ENCODE peak calls at places on chromosomes 4 and X, in seven cellular contexts. I, D, C, Q, K, H and S are unnamed samples.

GRCh38 chrX:133676344-133677122 is 261.2 kb upstream of the GPC4 start:
- DNase-seq in D (no peak), K (no peak), I (no peak), H (no peak), Q (peak), C (no peak), S (no peak)

GRCh38 chr4:128837198-128837597 is 27.7 kb downstream of the JADE1 start:
- DNase-seq in H (no peak), C (no peak), I (no peak), D (no peak), K (no peak), Q (no peak), S (no peak)

GRCh38 chrX:147958316-147958715 is 22.8 kb upstream of the FMR1NB start:
- DNase-seq in I (peak), Q (no peak), H (no peak), K (peak), C (no peak), D (no peak), S (peak)

GRCh38 chrX:136850441-136851175 is 29.9 kb downstream of the RBMX start:
- DNase-seq in I (peak), K (peak), D (peak), Q (no peak), H (no peak), C (no peak), S (no peak)

GRCh38 chr4:64713256-64713840 is 304.1 kb upstream of the TECRL start:
- DNase-seq in K (peak), I (peak), D (no peak), C (no peak), H (no peak), Q (no peak), S (no peak)

GRCh38 chrX:119194631-119195030 is 41.5 kb upstream of the PGRMC1 start:
- DNase-seq in C (no peak), D (no peak), H (no peak), Q (no peak), K (peak), I (peak), S (no peak)

GRCh38 chrX:37361596-37361995 is 12.4 kb downstream of the PRRG1 start:
- DNase-seq in D (no peak), H (no peak), I (peak), C (no peak), K (no peak), Q (no peak), S (no peak)

GRCh38 chr4:88177981-88178632 is 19.7 kb upstream of the ABCG2 start:
- DNase-seq in Q (peak), K (peak), C (peak), I (peak), D (peak), H (peak), S (peak)

GRCh38 chrX:115147220-115147619 is 42.0 kb upstream of the RBMXL3 start:
- DNase-seq in H (no peak), D (no peak), C (no peak), I (peak), Q (no peak), K (peak), S (no peak)

GRCh38 chrX:130111220-130111934 is 1.1 kb upstream of the ELF4 start:
- DNase-seq in Q (no peak), C (no peak), D (no peak), I (no peak), H (no peak), K (peak), S (no peak)

GRCh38 chr4:54709281-54709854 is 51.6 kb downstream of the KIT start:
- DNase-seq in H (no peak), Q (no peak), K (no peak), C (no peak), D (peak), I (no peak), S (no peak)

GRCh38 chr4:125434136-125434535 is 119.4 kb downstream of the FAT4 start:
- DNase-seq in K (peak), D (no peak), C (no peak), H (no peak), Q (no peak), I (peak), S (no peak)

GRCh38 chr4:100421356-100421978 is 96.4 kb downstream of the EMCN start:
- DNase-seq in Q (no peak), C (no peak), K (peak), I (peak), H (no peak), D (no peak), S (no peak)

GRCh38 chr4:119977546-119977945 is 89.1 kb downstream of the MAD2L1 start:
- DNase-seq in D (no peak), K (no peak), Q (no peak), I (no peak), C (no peak), H (no peak), S (no peak)

GRCh38 chr4:121192500-121192899 is 28.4 kb upstream of the TNIP3 start:
- DNase-seq in D (peak), H (peak), Q (no peak), C (no peak), K (peak), I (peak), S (peak)

GRCh38 chr4:1683371-1683902 is 676 bp downstream of the FAM53A start:
- DNase-seq in D (no peak), Q (peak), H (no peak), K (peak), C (peak), I (peak), S (peak)

GRCh38 chr4:90211174-90211573 is 84.0 kb downstream of the CCSER1 start:
- DNase-seq in K (no peak), Q (no peak), I (no peak), H (no peak), C (no peak), D (no peak), S (no peak)

GRCh38 chr4:99808260-99808857 is 8.3 kb upstream of the DAPP1 start:
- DNase-seq in K (peak), H (peak), I (peak), D (peak), C (no peak), Q (peak), S (no peak)

GRCh38 chrX:63513825-63514574 is 162.9 kb upstream of the SPIN4 start:
- DNase-seq in D (no peak), Q (no peak), H (no peak), K (peak), C (peak), I (peak), S (peak)

GRCh38 chrX:140439455-140439854 is 65.4 kb downstream of the SOX3 start:
- DNase-seq in C (no peak), K (no peak), Q (peak), D (no peak), H (peak), I (no peak), S (no peak)

GRCh38 chr4:185997287-185997686 is 71.7 kb upstream of the TLR3 start:
- DNase-seq in I (no peak), K (no peak), C (no peak), H (no peak), D (no peak), Q (no peak), S (no peak)

GRCh38 chr4:144646523-144647094 is 653 bp downstream of the HHIP start:
- DNase-seq in K (no peak), I (peak), Q (no peak), H (peak), C (no peak), D (no peak), S (no peak)

GRCh38 chr4:81427605-81427922 is 44.1 kb downstream of the RASGEF1B start:
- DNase-seq in K (no peak), H (peak), Q (no peak), D (no peak), C (no peak), I (no peak), S (no peak)
- H3K4me3 ChIP-seq in K (no peak), H (no peak), Q (no peak), D (no peak), C (no peak), I (no peak), S (no peak)

GRCh38 chr4:52657630-52658501 is 1.2 kb downstream of the USP46 start:
- DNase-seq in H (peak), Q (no peak), I (peak), C (no peak), D (no peak), K (peak), S (peak)
- TF ChIP-seq CTCF in H (peak), Q (no peak), I (no peak), C (no peak), D (no peak), K (no peak), S (peak)

GRCh38 chr4:158553364-158553763 is 31.7 kb downstream of the RXFP1 start:
- DNase-seq in I (no peak), C (no peak), Q (no peak), H (no peak), D (no peak), K (no peak), S (no peak)
- H3K4me3 ChIP-seq in I (no peak), C (no peak), Q (no peak), H (no peak), D (no peak), K (no peak), S (no peak)

DNA sequence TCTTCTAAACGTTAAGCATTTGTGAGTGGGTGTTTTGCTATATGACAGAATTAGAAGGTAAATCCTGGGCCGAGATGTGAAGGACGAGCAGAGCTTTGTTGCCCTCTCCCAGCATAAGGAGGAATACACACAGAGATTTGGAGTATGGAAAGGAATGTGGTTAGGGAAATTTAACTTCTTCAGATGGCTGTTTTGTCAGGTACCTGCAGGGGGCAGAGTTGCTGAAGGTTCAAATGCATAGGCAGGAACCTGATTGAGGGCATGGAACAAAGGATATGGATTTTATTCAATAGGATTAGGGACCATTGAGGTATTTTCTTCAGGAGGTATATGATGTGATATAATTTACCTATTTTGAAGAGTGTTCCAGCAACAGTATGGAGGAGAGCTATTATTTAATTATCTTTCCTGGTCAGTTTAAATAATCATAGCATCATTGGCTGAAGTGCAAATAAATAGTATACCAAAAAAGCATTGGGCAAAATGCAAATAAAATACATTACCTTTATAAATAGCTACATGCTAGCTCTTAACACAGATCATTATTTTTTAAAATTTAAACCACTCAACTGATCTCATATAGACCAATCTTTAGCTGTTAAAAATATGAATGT is 143.6 kb downstream of the SLIT2 start:
- DNase-seq in C (no peak), D (peak), Q (no peak), I (peak), H (peak), K (peak), S (no peak)
- TF ChIP-seq CTCF in C (peak), D (peak), Q (peak), I (peak), H (peak), K (peak), S (peak)

DNA sequence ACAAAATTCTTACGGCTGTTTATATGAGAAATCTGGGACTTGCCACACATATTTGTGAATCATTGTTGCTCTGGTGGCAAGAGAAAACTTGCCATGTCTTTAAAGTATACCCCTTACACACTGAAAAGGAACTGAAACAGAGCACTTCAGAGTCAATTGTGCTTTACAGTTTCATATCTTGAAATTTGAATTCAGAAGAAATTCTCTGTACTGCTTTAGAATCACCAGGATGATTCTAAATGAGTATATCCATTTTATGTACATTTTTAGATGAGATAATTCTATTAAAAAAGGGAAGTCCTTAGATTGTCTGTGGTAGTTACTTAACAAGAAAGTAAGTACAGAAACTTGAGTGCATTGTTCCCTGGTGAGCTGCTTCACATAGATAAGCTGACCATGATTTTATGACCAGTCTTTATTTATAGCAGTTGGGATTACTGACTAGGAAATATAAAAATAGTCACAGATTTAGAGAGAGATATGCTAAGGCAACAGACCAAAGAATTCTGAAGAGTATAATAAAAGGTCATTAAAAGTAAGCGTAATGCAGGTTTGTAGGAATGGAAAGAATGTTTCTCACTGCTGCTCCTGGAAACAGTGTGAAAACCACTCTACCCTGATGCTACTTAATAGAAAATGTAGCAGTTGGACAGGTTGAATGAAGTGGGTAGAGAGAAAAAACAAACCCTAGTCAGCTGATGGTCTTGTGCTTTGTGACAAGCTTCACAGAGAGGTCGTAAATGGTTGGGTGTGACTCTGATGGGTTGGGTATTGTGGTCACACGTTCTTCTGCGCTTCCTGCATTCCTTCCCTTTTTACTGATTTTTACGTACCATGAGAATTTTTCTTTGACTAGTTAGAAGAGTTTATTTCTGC is 41.0 kb downstream of the FNIP2 start:
- DNase-seq in I (peak), D (peak), K (peak), Q (no peak), C (peak), H (no peak), S (no peak)
- H3K4me3 ChIP-seq in I (peak), D (no peak), K (peak), Q (peak), C (no peak), H (no peak), S (no peak)